ENCODE peak calls at places on chromosomes 13 and 19, in eight cellular contexts. One of them, this sample, is unnamed.

GRCh38 chr19:5138606-5139594 is 170.0 kb downstream of the KDM4B start:
- DNase-seq in bronchial epithelial cell: peak
- DNase-seq in heart left ventricle: peak
- DNase-seq in mammary epithelial cell: peak
- DNase-seq in cardiac muscle cell: peak
- DNase-seq in astrocyte of the cerebellum: peak
- DNase-seq in dorsolateral prefrontal cortex: peak
- DNase-seq in gastrocnemius medialis: no peak
- DNase-seq in this sample: peak

GRCh38 chr13:90402613-90403012 is 944.9 kb upstream of the MIR17HG start:
- DNase-seq in heart left ventricle: no peak
- DNase-seq in bronchial epithelial cell: no peak
- DNase-seq in cardiac muscle cell: no peak
- DNase-seq in dorsolateral prefrontal cortex: no peak
- DNase-seq in astrocyte of the cerebellum: no peak
- DNase-seq in gastrocnemius medialis: no peak
- DNase-seq in mammary epithelial cell: no peak
- DNase-seq in this sample: no peak

GRCh38 chr19:3783660-3784584 is 2.3 kb downstream of the MATK start:
- DNase-seq in heart left ventricle: no peak
- DNase-seq in bronchial epithelial cell: no peak
- DNase-seq in astrocyte of the cerebellum: no peak
- DNase-seq in cardiac muscle cell: no peak
- DNase-seq in dorsolateral prefrontal cortex: no peak
- DNase-seq in mammary epithelial cell: no peak
- DNase-seq in gastrocnemius medialis: no peak
- DNase-seq in this sample: no peak

GRCh38 chr13:113905018-113905417 is 41.1 kb upstream of the GAS6 start:
- DNase-seq in dorsolateral prefrontal cortex: no peak
- DNase-seq in heart left ventricle: no peak
- DNase-seq in cardiac muscle cell: no peak
- DNase-seq in bronchial epithelial cell: no peak
- DNase-seq in astrocyte of the cerebellum: no peak
- DNase-seq in mammary epithelial cell: no peak
- DNase-seq in gastrocnemius medialis: no peak
- DNase-seq in this sample: no peak

GRCh38 chr19:3782903-3783302 is 3.3 kb downstream of the MATK start:
- DNase-seq in cardiac muscle cell: no peak
- DNase-seq in dorsolateral prefrontal cortex: no peak
- DNase-seq in bronchial epithelial cell: no peak
- DNase-seq in gastrocnemius medialis: no peak
- DNase-seq in heart left ventricle: no peak
- DNase-seq in mammary epithelial cell: no peak
- DNase-seq in astrocyte of the cerebellum: no peak
- DNase-seq in this sample: no peak

GRCh38 chr13:45782327-45783045 is 69.1 kb downstream of the SIAH3 start:
- DNase-seq in heart left ventricle: no peak
- DNase-seq in mammary epithelial cell: no peak
- DNase-seq in gastrocnemius medialis: no peak
- DNase-seq in dorsolateral prefrontal cortex: no peak
- DNase-seq in bronchial epithelial cell: no peak
- DNase-seq in astrocyte of the cerebellum: no peak
- DNase-seq in cardiac muscle cell: no peak
- DNase-seq in this sample: no peak

GRCh38 chr19:21824679-21825078 is 11.3 kb downstream of the ZNF43 start:
- DNase-seq in mammary epithelial cell: no peak
- DNase-seq in heart left ventricle: no peak
- DNase-seq in gastrocnemius medialis: no peak
- DNase-seq in bronchial epithelial cell: no peak
- DNase-seq in astrocyte of the cerebellum: no peak
- DNase-seq in cardiac muscle cell: no peak
- DNase-seq in dorsolateral prefrontal cortex: no peak
- DNase-seq in this sample: no peak

GRCh38 chr13:114146629-114147028 is 14.2 kb upstream of the RASA3 start:
- DNase-seq in gastrocnemius medialis: no peak
- DNase-seq in cardiac muscle cell: no peak
- DNase-seq in dorsolateral prefrontal cortex: no peak
- DNase-seq in bronchial epithelial cell: no peak
- DNase-seq in astrocyte of the cerebellum: no peak
- DNase-seq in mammary epithelial cell: no peak
- DNase-seq in heart left ventricle: peak
- DNase-seq in this sample: no peak

GRCh38 chr19:50843205-50843604 is 9.8 kb upstream of the KLK15 start:
- DNase-seq in mammary epithelial cell: no peak
- DNase-seq in gastrocnemius medialis: no peak
- DNase-seq in bronchial epithelial cell: no peak
- DNase-seq in heart left ventricle: no peak
- DNase-seq in cardiac muscle cell: no peak
- DNase-seq in astrocyte of the cerebellum: no peak
- DNase-seq in dorsolateral prefrontal cortex: no peak
- DNase-seq in this sample: no peak

GRCh38 chr13:60120617-60121016 is 43.1 kb downstream of the DIAPH3 start:
- DNase-seq in gastrocnemius medialis: no peak
- DNase-seq in dorsolateral prefrontal cortex: no peak
- DNase-seq in bronchial epithelial cell: no peak
- DNase-seq in mammary epithelial cell: no peak
- DNase-seq in cardiac muscle cell: no peak
- DNase-seq in heart left ventricle: no peak
- DNase-seq in astrocyte of the cerebellum: no peak
- DNase-seq in this sample: no peak

GRCh38 chr19:42018503-42019193 is 24.6 kb upstream of the ATP1A3 start:
- DNase-seq in bronchial epithelial cell: peak
- DNase-seq in cardiac muscle cell: peak
- DNase-seq in gastrocnemius medialis: no peak
- DNase-seq in astrocyte of the cerebellum: no peak
- DNase-seq in dorsolateral prefrontal cortex: no peak
- DNase-seq in mammary epithelial cell: no peak
- DNase-seq in heart left ventricle: no peak
- DNase-seq in this sample: peak

GRCh38 chr19:42488783-42489521 is 39.3 kb downstream of the CEACAM1 start:
- DNase-seq in astrocyte of the cerebellum: no peak
- DNase-seq in dorsolateral prefrontal cortex: no peak
- DNase-seq in cardiac muscle cell: no peak
- DNase-seq in bronchial epithelial cell: no peak
- DNase-seq in heart left ventricle: no peak
- DNase-seq in gastrocnemius medialis: no peak
- DNase-seq in mammary epithelial cell: peak
- DNase-seq in this sample: no peak

GRCh38 chr13:108214511-108215383 is 589 bp downstream of the LIG4 start:
- DNase-seq in cardiac muscle cell: no peak
- DNase-seq in gastrocnemius medialis: peak
- DNase-seq in bronchial epithelial cell: peak
- DNase-seq in mammary epithelial cell: peak
- DNase-seq in heart left ventricle: peak
- DNase-seq in dorsolateral prefrontal cortex: peak
- DNase-seq in astrocyte of the cerebellum: no peak
- DNase-seq in this sample: peak

GRCh38 chr13:108215428-108215827 is at the start of gene LIG4:
- DNase-seq in mammary epithelial cell: peak
- DNase-seq in dorsolateral prefrontal cortex: peak
- DNase-seq in heart left ventricle: peak
- DNase-seq in bronchial epithelial cell: peak
- DNase-seq in gastrocnemius medialis: peak
- DNase-seq in astrocyte of the cerebellum: peak
- DNase-seq in cardiac muscle cell: peak
- DNase-seq in this sample: peak

GRCh38 chr13:108218044-108218974 is at the start of gene ABHD13:
- DNase-seq in mammary epithelial cell: peak
- DNase-seq in astrocyte of the cerebellum: peak
- DNase-seq in dorsolateral prefrontal cortex: peak
- DNase-seq in gastrocnemius medialis: peak
- DNase-seq in heart left ventricle: peak
- DNase-seq in bronchial epithelial cell: peak
- DNase-seq in cardiac muscle cell: peak
- DNase-seq in this sample: peak

GRCh38 chr13:108223850-108224503 is 5.8 kb downstream of the ABHD13 start:
- DNase-seq in gastrocnemius medialis: no peak
- DNase-seq in bronchial epithelial cell: no peak
- DNase-seq in mammary epithelial cell: no peak
- DNase-seq in dorsolateral prefrontal cortex: no peak
- DNase-seq in astrocyte of the cerebellum: no peak
- DNase-seq in cardiac muscle cell: no peak
- DNase-seq in heart left ventricle: no peak
- DNase-seq in this sample: no peak

GRCh38 chr13:108220042-108220441 is 1.9 kb downstream of the ABHD13 start:
- DNase-seq in mammary epithelial cell: peak
- DNase-seq in dorsolateral prefrontal cortex: no peak
- DNase-seq in cardiac muscle cell: no peak
- DNase-seq in heart left ventricle: no peak
- DNase-seq in astrocyte of the cerebellum: no peak
- DNase-seq in bronchial epithelial cell: peak
- DNase-seq in gastrocnemius medialis: no peak
- DNase-seq in this sample: peak
- H3K4me3 ChIP-seq in mammary epithelial cell: peak
- H3K4me3 ChIP-seq in dorsolateral prefrontal cortex: peak
- H3K4me3 ChIP-seq in cardiac muscle cell: peak
- H3K4me3 ChIP-seq in heart left ventricle: no peak
- H3K4me3 ChIP-seq in astrocyte of the cerebellum: no peak
- H3K4me3 ChIP-seq in bronchial epithelial cell: no peak
- H3K4me3 ChIP-seq in gastrocnemius medialis: peak
- H3K4me3 ChIP-seq in this sample: peak

DNA sequence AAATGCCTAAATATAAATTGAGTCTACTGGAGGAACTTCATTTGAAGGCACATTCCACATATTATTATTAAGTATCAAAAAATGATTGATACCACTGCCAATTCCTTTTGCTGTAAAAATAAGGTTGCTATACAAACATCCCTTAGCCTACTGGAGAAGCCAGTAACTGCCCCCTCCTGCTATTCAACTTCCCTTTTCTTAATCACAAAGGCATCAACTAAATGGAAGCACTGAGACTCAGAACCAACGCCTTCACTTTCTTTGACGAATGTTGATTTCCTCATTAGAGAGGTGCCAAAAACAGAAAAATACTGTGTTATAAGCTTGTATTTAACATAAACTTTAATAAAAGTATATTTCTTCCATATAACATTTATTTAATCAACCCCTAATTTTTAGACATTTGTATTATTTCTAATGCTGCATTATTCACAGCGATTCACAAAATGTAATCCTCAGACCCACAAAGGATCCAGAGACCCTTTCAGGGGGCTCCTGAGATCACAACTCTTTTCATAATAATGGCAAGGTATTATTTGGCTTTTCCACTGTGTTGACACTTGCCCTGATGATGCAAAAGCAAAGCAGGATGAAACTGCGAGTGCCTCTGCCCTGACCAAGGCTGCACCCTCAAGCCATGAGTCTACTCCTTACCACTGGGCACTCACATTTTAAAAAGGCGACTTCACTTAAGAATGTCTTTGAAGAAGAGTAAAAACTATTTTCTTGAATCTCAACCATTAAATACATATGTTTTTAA is 11.6 kb downstream of the ELF1 start:
- DNase-seq in bronchial epithelial cell: peak
- DNase-seq in mammary epithelial cell: no peak
- DNase-seq in cardiac muscle cell: no peak
- DNase-seq in dorsolateral prefrontal cortex: no peak
- DNase-seq in heart left ventricle: no peak
- DNase-seq in astrocyte of the cerebellum: no peak
- DNase-seq in gastrocnemius medialis: no peak
- DNase-seq in this sample: peak
- TF ChIP-seq CTCF in bronchial epithelial cell: no peak
- TF ChIP-seq CTCF in mammary epithelial cell: no peak
- TF ChIP-seq CTCF in cardiac muscle cell: no peak
- TF ChIP-seq CTCF in dorsolateral prefrontal cortex: no peak
- TF ChIP-seq CTCF in heart left ventricle: no peak
- TF ChIP-seq CTCF in astrocyte of the cerebellum: no peak
- TF ChIP-seq CTCF in gastrocnemius medialis: no peak
- TF ChIP-seq CTCF in this sample: no peak

DNA sequence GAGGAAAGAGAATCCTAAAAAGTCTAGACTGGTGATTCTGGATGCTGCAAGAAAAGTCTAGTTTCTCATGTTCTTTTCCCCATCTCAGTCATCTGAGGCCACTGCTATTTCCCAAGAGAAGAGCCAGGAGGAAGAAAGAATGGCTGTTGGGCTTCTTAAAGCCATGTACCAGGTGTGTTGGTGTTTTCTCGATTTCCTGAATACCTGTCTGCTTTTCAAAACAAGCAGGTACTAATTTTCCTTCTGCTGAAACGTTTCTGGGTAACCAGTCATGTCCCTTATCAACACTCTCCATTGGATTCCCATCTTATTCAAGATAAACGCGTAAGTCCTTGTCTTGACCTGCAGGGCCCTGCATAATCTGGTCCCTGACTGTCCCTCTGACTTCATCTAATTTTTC is 1.1 kb downstream of the ZNF570 start:
- DNase-seq in astrocyte of the cerebellum: no peak
- DNase-seq in bronchial epithelial cell: no peak
- DNase-seq in dorsolateral prefrontal cortex: no peak
- DNase-seq in mammary epithelial cell: no peak
- DNase-seq in gastrocnemius medialis: no peak
- DNase-seq in heart left ventricle: no peak
- DNase-seq in cardiac muscle cell: no peak
- DNase-seq in this sample: no peak
- H3K4me3 ChIP-seq in astrocyte of the cerebellum: peak
- H3K4me3 ChIP-seq in bronchial epithelial cell: no peak
- H3K4me3 ChIP-seq in dorsolateral prefrontal cortex: peak
- H3K4me3 ChIP-seq in mammary epithelial cell: peak
- H3K4me3 ChIP-seq in gastrocnemius medialis: peak
- H3K4me3 ChIP-seq in heart left ventricle: peak
- H3K4me3 ChIP-seq in cardiac muscle cell: peak
- H3K4me3 ChIP-seq in this sample: peak

GRCh38 chr19:32471811-32472210 is 66.2 kb downstream of the DPY19L3 start:
- DNase-seq in cardiac muscle cell: no peak
- DNase-seq in astrocyte of the cerebellum: no peak
- DNase-seq in mammary epithelial cell: no peak
- DNase-seq in bronchial epithelial cell: no peak
- DNase-seq in heart left ventricle: no peak
- DNase-seq in dorsolateral prefrontal cortex: no peak
- DNase-seq in gastrocnemius medialis: no peak
- DNase-seq in this sample: no peak

GRCh38 chr19:32475393-32475792 is 69.8 kb downstream of the DPY19L3 start:
- DNase-seq in cardiac muscle cell: no peak
- DNase-seq in heart left ventricle: no peak
- DNase-seq in dorsolateral prefrontal cortex: no peak
- DNase-seq in bronchial epithelial cell: no peak
- DNase-seq in gastrocnemius medialis: no peak
- DNase-seq in mammary epithelial cell: no peak
- DNase-seq in astrocyte of the cerebellum: no peak
- DNase-seq in this sample: no peak

GRCh38 chr19:32465176-32465575 is 59.6 kb downstream of the DPY19L3 start:
- DNase-seq in gastrocnemius medialis: no peak
- DNase-seq in astrocyte of the cerebellum: no peak
- DNase-seq in dorsolateral prefrontal cortex: no peak
- DNase-seq in mammary epithelial cell: no peak
- DNase-seq in heart left ventricle: no peak
- DNase-seq in bronchial epithelial cell: no peak
- DNase-seq in cardiac muscle cell: no peak
- DNase-seq in this sample: no peak

GRCh38 chr19:32469796-32470195 is 64.2 kb downstream of the DPY19L3 start:
- DNase-seq in mammary epithelial cell: no peak
- DNase-seq in gastrocnemius medialis: no peak
- DNase-seq in astrocyte of the cerebellum: no peak
- DNase-seq in bronchial epithelial cell: no peak
- DNase-seq in dorsolateral prefrontal cortex: no peak
- DNase-seq in heart left ventricle: no peak
- DNase-seq in cardiac muscle cell: no peak
- DNase-seq in this sample: no peak

DNA sequence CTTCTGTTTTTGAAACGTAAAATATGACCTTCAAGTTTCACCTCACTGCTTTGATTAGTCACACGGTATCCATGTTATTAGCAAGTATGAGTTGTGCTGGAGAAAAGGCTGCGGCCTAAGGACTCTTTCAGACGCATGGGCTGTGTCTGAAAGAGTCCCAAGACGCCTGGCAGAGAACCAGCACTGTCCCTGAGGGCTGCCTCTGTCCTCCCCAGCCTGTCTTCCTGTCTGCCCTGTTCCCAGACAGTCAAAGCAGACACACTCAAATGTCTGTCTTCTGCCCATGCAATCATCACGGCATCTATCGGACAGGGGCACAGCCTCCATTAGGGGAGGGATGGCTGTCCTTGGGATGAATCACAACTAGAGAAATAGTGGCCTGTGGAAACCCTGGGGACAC is 65.5 kb downstream of the DPY19L3 start:
- DNase-seq in gastrocnemius medialis: no peak
- DNase-seq in cardiac muscle cell: no peak
- DNase-seq in mammary epithelial cell: no peak
- DNase-seq in astrocyte of the cerebellum: no peak
- DNase-seq in bronchial epithelial cell: no peak
- DNase-seq in heart left ventricle: peak
- DNase-seq in dorsolateral prefrontal cortex: no peak
- DNase-seq in this sample: no peak
- TF ChIP-seq CTCF in gastrocnemius medialis: no peak
- TF ChIP-seq CTCF in cardiac muscle cell: no peak
- TF ChIP-seq CTCF in mammary epithelial cell: no peak
- TF ChIP-seq CTCF in astrocyte of the cerebellum: no peak
- TF ChIP-seq CTCF in bronchial epithelial cell: no peak
- TF ChIP-seq CTCF in heart left ventricle: no peak
- TF ChIP-seq CTCF in dorsolateral prefrontal cortex: no peak
- TF ChIP-seq CTCF in this sample: no peak

This sample was measured in epithelial cell of esophagus.